ENCODE peak calls at places on chromosomes 11 and 22, in eight cellular contexts. One of them, this sample, is unnamed.

GRCh38 chr22:48754611-48755331 is 1072.9 kb downstream of the BRD1 start:
- DNase-seq in activated CD4-positive, alpha-beta T cell treated with anti-CD3 and anti-CD28 coated beads for 24 hours: no peak
- DNase-seq in posterior vena cava: peak; percentile 70
- DNase-seq in GM04504: no peak
- DNase-seq in activated naive CD4-positive, alpha-beta T cell treated with anti-CD3 and anti-CD28 coated beads, Interleukin-2, amount 10 ng/mL, durations not matched to agents 7 days and 5 days: no peak
- DNase-seq in dorsolateral prefrontal cortex: no peak
- DNase-seq in T-helper 9 cell: no peak
- DNase-seq in HCEC 1CT: no peak
- DNase-seq in this sample: no peak

GRCh38 chr11:113247231-113247630 is 67.2 kb upstream of the TTC12 start:
- DNase-seq in HCEC 1CT: no peak
- DNase-seq in activated CD4-positive, alpha-beta T cell treated with anti-CD3 and anti-CD28 coated beads for 24 hours: no peak
- DNase-seq in posterior vena cava: no peak
- DNase-seq in GM04504: no peak
- DNase-seq in dorsolateral prefrontal cortex: no peak
- DNase-seq in activated naive CD4-positive, alpha-beta T cell treated with anti-CD3 and anti-CD28 coated beads, Interleukin-2, amount 10 ng/mL, durations not matched to agents 7 days and 5 days: no peak
- DNase-seq in T-helper 9 cell: no peak
- DNase-seq in this sample: no peak

GRCh38 chr11:95563859-95564258 is 225.7 kb downstream of the FAM76B start:
- DNase-seq in posterior vena cava: no peak
- DNase-seq in T-helper 9 cell: no peak
- DNase-seq in dorsolateral prefrontal cortex: no peak
- DNase-seq in HCEC 1CT: no peak
- DNase-seq in activated CD4-positive, alpha-beta T cell treated with anti-CD3 and anti-CD28 coated beads for 24 hours: no peak
- DNase-seq in activated naive CD4-positive, alpha-beta T cell treated with anti-CD3 and anti-CD28 coated beads, Interleukin-2, amount 10 ng/mL, durations not matched to agents 7 days and 5 days: no peak
- DNase-seq in GM04504: no peak
- DNase-seq in this sample: no peak

GRCh38 chr11:23233075-23233474 is 372.8 kb upstream of the CCDC179 start:
- DNase-seq in activated CD4-positive, alpha-beta T cell treated with anti-CD3 and anti-CD28 coated beads for 24 hours: no peak
- DNase-seq in GM04504: peak; percentile 83
- DNase-seq in posterior vena cava: no peak
- DNase-seq in activated naive CD4-positive, alpha-beta T cell treated with anti-CD3 and anti-CD28 coated beads, Interleukin-2, amount 10 ng/mL, durations not matched to agents 7 days and 5 days: no peak
- DNase-seq in dorsolateral prefrontal cortex: no peak
- DNase-seq in HCEC 1CT: peak; percentile 85
- DNase-seq in T-helper 9 cell: no peak
- DNase-seq in this sample: no peak

GRCh38 chr11:58573451-58574104 is 2.1 kb downstream of the LPXN start:
- DNase-seq in activated CD4-positive, alpha-beta T cell treated with anti-CD3 and anti-CD28 coated beads for 24 hours: peak; percentile 57
- DNase-seq in activated naive CD4-positive, alpha-beta T cell treated with anti-CD3 and anti-CD28 coated beads, Interleukin-2, amount 10 ng/mL, durations not matched to agents 7 days and 5 days: peak; percentile 49
- DNase-seq in HCEC 1CT: peak; percentile 95
- DNase-seq in T-helper 9 cell: peak; percentile 49
- DNase-seq in GM04504: peak; percentile 68
- DNase-seq in posterior vena cava: peak; percentile 82
- DNase-seq in dorsolateral prefrontal cortex: no peak
- DNase-seq in this sample: no peak

GRCh38 chr22:30245985-30246901 is at the start of gene LIF:
- DNase-seq in T-helper 9 cell: peak; percentile 32
- DNase-seq in posterior vena cava: no peak
- DNase-seq in HCEC 1CT: peak; percentile 58
- DNase-seq in activated naive CD4-positive, alpha-beta T cell treated with anti-CD3 and anti-CD28 coated beads, Interleukin-2, amount 10 ng/mL, durations not matched to agents 7 days and 5 days: peak; percentile 73
- DNase-seq in activated CD4-positive, alpha-beta T cell treated with anti-CD3 and anti-CD28 coated beads for 24 hours: no peak
- DNase-seq in GM04504: no peak
- DNase-seq in dorsolateral prefrontal cortex: no peak
- DNase-seq in this sample: peak; percentile 30

GRCh38 chr11:2039198-2039759 is 41.6 kb upstream of the H19 start:
- DNase-seq in activated CD4-positive, alpha-beta T cell treated with anti-CD3 and anti-CD28 coated beads for 24 hours: no peak
- DNase-seq in activated naive CD4-positive, alpha-beta T cell treated with anti-CD3 and anti-CD28 coated beads, Interleukin-2, amount 10 ng/mL, durations not matched to agents 7 days and 5 days: no peak
- DNase-seq in T-helper 9 cell: no peak
- DNase-seq in posterior vena cava: no peak
- DNase-seq in GM04504: no peak
- DNase-seq in dorsolateral prefrontal cortex: no peak
- DNase-seq in HCEC 1CT: no peak
- DNase-seq in this sample: no peak

GRCh38 chr11:11440149-11440548 is 87.1 kb upstream of the CSNK2A3 start:
- DNase-seq in dorsolateral prefrontal cortex: no peak
- DNase-seq in HCEC 1CT: no peak
- DNase-seq in T-helper 9 cell: no peak
- DNase-seq in posterior vena cava: no peak
- DNase-seq in activated CD4-positive, alpha-beta T cell treated with anti-CD3 and anti-CD28 coated beads for 24 hours: no peak
- DNase-seq in activated naive CD4-positive, alpha-beta T cell treated with anti-CD3 and anti-CD28 coated beads, Interleukin-2, amount 10 ng/mL, durations not matched to agents 7 days and 5 days: no peak
- DNase-seq in GM04504: no peak
- DNase-seq in this sample: no peak

GRCh38 chr11:114282488-114282887 is 13.7 kb upstream of the NNMT start:
- DNase-seq in dorsolateral prefrontal cortex: no peak
- DNase-seq in GM04504: no peak
- DNase-seq in posterior vena cava: no peak
- DNase-seq in HCEC 1CT: no peak
- DNase-seq in activated CD4-positive, alpha-beta T cell treated with anti-CD3 and anti-CD28 coated beads for 24 hours: no peak
- DNase-seq in T-helper 9 cell: no peak
- DNase-seq in activated naive CD4-positive, alpha-beta T cell treated with anti-CD3 and anti-CD28 coated beads, Interleukin-2, amount 10 ng/mL, durations not matched to agents 7 days and 5 days: no peak
- DNase-seq in this sample: no peak

GRCh38 chr11:115548878-115549528 is 44.8 kb upstream of the CADM1 start:
- DNase-seq in GM04504: no peak
- DNase-seq in T-helper 9 cell: no peak
- DNase-seq in dorsolateral prefrontal cortex: no peak
- DNase-seq in activated CD4-positive, alpha-beta T cell treated with anti-CD3 and anti-CD28 coated beads for 24 hours: no peak
- DNase-seq in posterior vena cava: no peak
- DNase-seq in HCEC 1CT: no peak
- DNase-seq in activated naive CD4-positive, alpha-beta T cell treated with anti-CD3 and anti-CD28 coated beads, Interleukin-2, amount 10 ng/mL, durations not matched to agents 7 days and 5 days: no peak
- DNase-seq in this sample: peak; percentile 40

GRCh38 chr11:117316197-117316961 is at the start of gene BACE1:
- DNase-seq in activated CD4-positive, alpha-beta T cell treated with anti-CD3 and anti-CD28 coated beads for 24 hours: no peak
- DNase-seq in GM04504: peak; percentile 52
- DNase-seq in posterior vena cava: peak; percentile 94
- DNase-seq in activated naive CD4-positive, alpha-beta T cell treated with anti-CD3 and anti-CD28 coated beads, Interleukin-2, amount 10 ng/mL, durations not matched to agents 7 days and 5 days: peak; percentile 42
- DNase-seq in dorsolateral prefrontal cortex: peak; percentile 90
- DNase-seq in T-helper 9 cell: peak; percentile 3
- DNase-seq in HCEC 1CT: peak; percentile 86
- DNase-seq in this sample: peak; percentile 56

GRCh38 chr11:1829039-1829820 is 5.6 kb upstream of the SYT8 start:
- DNase-seq in activated naive CD4-positive, alpha-beta T cell treated with anti-CD3 and anti-CD28 coated beads, Interleukin-2, amount 10 ng/mL, durations not matched to agents 7 days and 5 days: no peak
- DNase-seq in HCEC 1CT: peak; percentile 31
- DNase-seq in dorsolateral prefrontal cortex: peak; percentile 36
- DNase-seq in GM04504: peak; percentile 17
- DNase-seq in T-helper 9 cell: no peak
- DNase-seq in activated CD4-positive, alpha-beta T cell treated with anti-CD3 and anti-CD28 coated beads for 24 hours: no peak
- DNase-seq in posterior vena cava: peak; percentile 74
- DNase-seq in this sample: no peak

GRCh38 chr11:107752954-107753822 is 41.3 kb upstream of the SLN start:
- DNase-seq in posterior vena cava: no peak
- DNase-seq in activated naive CD4-positive, alpha-beta T cell treated with anti-CD3 and anti-CD28 coated beads, Interleukin-2, amount 10 ng/mL, durations not matched to agents 7 days and 5 days: no peak
- DNase-seq in dorsolateral prefrontal cortex: no peak
- DNase-seq in T-helper 9 cell: no peak
- DNase-seq in GM04504: no peak
- DNase-seq in HCEC 1CT: peak; percentile 15
- DNase-seq in activated CD4-positive, alpha-beta T cell treated with anti-CD3 and anti-CD28 coated beads for 24 hours: no peak
- DNase-seq in this sample: no peak

GRCh38 chr11:18392434-18393321 is 1.7 kb upstream of the LDHA start:
- DNase-seq in dorsolateral prefrontal cortex: no peak
- DNase-seq in posterior vena cava: no peak
- DNase-seq in activated CD4-positive, alpha-beta T cell treated with anti-CD3 and anti-CD28 coated beads for 24 hours: no peak
- DNase-seq in T-helper 9 cell: no peak
- DNase-seq in activated naive CD4-positive, alpha-beta T cell treated with anti-CD3 and anti-CD28 coated beads, Interleukin-2, amount 10 ng/mL, durations not matched to agents 7 days and 5 days: peak; percentile 32
- DNase-seq in GM04504: no peak
- DNase-seq in HCEC 1CT: peak; percentile 5
- DNase-seq in this sample: no peak

GRCh38 chr11:7630002-7630401 is 43.3 kb downstream of the CYB5R2 start:
- DNase-seq in activated naive CD4-positive, alpha-beta T cell treated with anti-CD3 and anti-CD28 coated beads, Interleukin-2, amount 10 ng/mL, durations not matched to agents 7 days and 5 days: no peak
- DNase-seq in activated CD4-positive, alpha-beta T cell treated with anti-CD3 and anti-CD28 coated beads for 24 hours: no peak
- DNase-seq in T-helper 9 cell: no peak
- DNase-seq in GM04504: no peak
- DNase-seq in HCEC 1CT: no peak
- DNase-seq in dorsolateral prefrontal cortex: no peak
- DNase-seq in posterior vena cava: no peak
- DNase-seq in this sample: no peak

GRCh38 chr11:101860694-101861371 is 54.0 kb upstream of the CEP126 start:
- DNase-seq in posterior vena cava: no peak
- DNase-seq in activated CD4-positive, alpha-beta T cell treated with anti-CD3 and anti-CD28 coated beads for 24 hours: no peak
- DNase-seq in activated naive CD4-positive, alpha-beta T cell treated with anti-CD3 and anti-CD28 coated beads, Interleukin-2, amount 10 ng/mL, durations not matched to agents 7 days and 5 days: peak; percentile 36
- DNase-seq in HCEC 1CT: peak; percentile 78
- DNase-seq in GM04504: no peak
- DNase-seq in dorsolateral prefrontal cortex: no peak
- DNase-seq in T-helper 9 cell: no peak
- DNase-seq in this sample: no peak

GRCh38 chr22:43263645-43264514 is 76.9 kb upstream of the TTLL12 start:
- DNase-seq in T-helper 9 cell: peak; percentile 69
- DNase-seq in posterior vena cava: peak; percentile 87
- DNase-seq in activated CD4-positive, alpha-beta T cell treated with anti-CD3 and anti-CD28 coated beads for 24 hours: peak; percentile 71
- DNase-seq in activated naive CD4-positive, alpha-beta T cell treated with anti-CD3 and anti-CD28 coated beads, Interleukin-2, amount 10 ng/mL, durations not matched to agents 7 days and 5 days: peak; percentile 85
- DNase-seq in dorsolateral prefrontal cortex: no peak
- DNase-seq in GM04504: peak; percentile 21
- DNase-seq in HCEC 1CT: no peak
- DNase-seq in this sample: no peak

This sample was measured in progenitor cell of endocrine pancreas.